ENCODE peak calls at places on chromosome 5, in eight cellular contexts. Q is iPS DF 6.9; N is caudate nucleus; H is upper lobe of left lung; R is stomach; Y is spleen; E is heart right ventricle; S is effector memory CD4-positive, alpha-beta T cell. I is an unnamed sample.

GRCh38 chr5:139783436-139783955 is 12.1 kb upstream of the PSD2 start:
- DNase-seq in Q (no peak), N (no peak), H (no peak), R (no peak), Y (no peak), E (no peak), S (no peak), I (no peak)

GRCh38 chr5:161544350-161544765 is 2.2 kb downstream of the GABRB2 start:
- DNase-seq in Q (no peak), N (peak), H (peak), R (no peak), Y (no peak), E (no peak), S (no peak), I (peak)

GRCh38 chr5:145340099-145340498 is 495.0 kb downstream of the PRELID2 start:
- DNase-seq in Q (no peak), N (no peak), H (no peak), R (no peak), Y (no peak), E (no peak), S (no peak), I (no peak)

GRCh38 chr5:150522504-150523464 is 14.9 kb downstream of the NDST1 start:
- DNase-seq in Q (no peak), N (no peak), H (peak), R (no peak), Y (no peak), E (peak), S (no peak), I (no peak)

GRCh38 chr5:115813719-115814118 is 2.7 kb downstream of the CDO1 start:
- DNase-seq in Q (no peak), N (no peak), H (no peak), R (no peak), Y (no peak), E (no peak), S (no peak), I (no peak)

GRCh38 chr5:151696470-151697061 is 9.9 kb upstream of the SPARC start:
- DNase-seq in Q (no peak), N (no peak), H (no peak), R (no peak), Y (no peak), E (peak), S (no peak), I (no peak)

GRCh38 chr5:91651704-91652103 is 268.6 kb upstream of the ARRDC3 start:
- DNase-seq in Q (no peak), N (no peak), H (peak), R (no peak), Y (no peak), E (no peak), S (no peak), I (no peak)

GRCh38 chr5:64831996-64832395 is 63.3 kb downstream of the CWC27 start:
- DNase-seq in Q (no peak), N (no peak), H (no peak), R (no peak), Y (no peak), E (no peak), S (no peak), I (no peak)

GRCh38 chr5:103973669-103974068 is 411.1 kb upstream of the NUDT12 start:
- DNase-seq in Q (no peak), N (no peak), H (no peak), R (no peak), Y (no peak), E (no peak), S (no peak), I (no peak)

GRCh38 chr5:83306572-83307241 is 164.8 kb upstream of the VCAN start:
- DNase-seq in Q (no peak), N (no peak), H (peak), R (peak), Y (peak), E (peak), S (no peak), I (no peak)

GRCh38 chr5:167511-167910 is 23.8 kb upstream of the LRRC14B start:
- DNase-seq in Q (no peak), N (no peak), H (peak), R (peak), Y (peak), E (no peak), S (no peak), I (peak)

GRCh38 chr5:81852277-81853004 is 101.5 kb upstream of the SSBP2 start:
- DNase-seq in Q (peak), N (no peak), H (peak), R (no peak), Y (peak), E (no peak), S (no peak), I (peak)
- H3K27ac ChIP-seq in Q (no peak), N (peak), H (peak), R (peak), Y (peak), E (peak), S (peak), I (peak)

GRCh38 chr5:175335691-175336090 is 108.3 kb downstream of the DRD1 start:
- DNase-seq in Q (no peak), N (no peak), H (no peak), R (no peak), Y (no peak), E (no peak), S (no peak), I (no peak)
- H3K27ac ChIP-seq in Q (no peak), N (no peak), H (no peak), R (no peak), Y (no peak), E (no peak), S (no peak), I (no peak)

DNA sequence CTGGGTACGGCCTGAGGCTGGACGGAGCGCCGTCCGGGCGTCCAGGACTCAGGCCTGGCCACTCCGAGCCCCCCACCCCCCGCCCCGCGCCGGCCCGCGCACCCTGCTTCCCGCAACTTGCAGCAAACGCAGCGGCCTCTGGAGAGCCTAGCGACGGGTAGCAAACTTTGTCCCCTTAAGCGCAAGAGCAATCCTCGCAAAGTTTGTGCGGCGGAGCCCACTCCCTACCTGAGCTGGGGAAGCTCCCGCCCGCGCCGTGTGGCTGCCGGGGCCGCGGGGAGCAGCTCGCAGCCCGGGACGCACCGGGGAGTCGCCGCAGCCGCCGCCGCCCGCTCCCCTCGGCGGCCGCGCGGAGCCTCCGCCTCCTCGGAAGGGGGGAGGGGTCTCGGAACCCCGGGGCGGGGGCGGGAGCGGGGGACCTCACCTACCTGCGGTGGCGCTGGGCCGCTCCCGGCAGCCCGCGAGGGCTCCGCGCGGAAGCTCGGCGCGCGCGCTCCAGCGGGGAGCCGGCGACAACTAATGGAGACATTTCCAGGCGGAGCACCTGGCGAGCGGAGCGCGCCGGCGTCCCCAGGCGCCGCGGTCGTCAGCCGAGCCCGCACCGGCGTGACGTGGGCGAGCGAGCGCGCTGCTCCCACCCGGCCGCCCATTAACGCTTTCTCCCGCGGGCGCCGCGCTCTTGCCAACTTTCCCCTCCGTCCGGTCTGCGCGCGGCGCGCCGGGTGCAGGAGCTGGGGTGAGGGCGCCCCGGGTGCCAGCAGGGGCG is 4.1 kb upstream of the IRX4 start:
- DNase-seq in Q (no peak), N (no peak), H (no peak), R (no peak), Y (peak), E (no peak), S (no peak), I (no peak)
- H3K27ac ChIP-seq in Q (no peak), N (no peak), H (no peak), R (no peak), Y (no peak), E (peak), S (no peak), I (no peak)

DNA sequence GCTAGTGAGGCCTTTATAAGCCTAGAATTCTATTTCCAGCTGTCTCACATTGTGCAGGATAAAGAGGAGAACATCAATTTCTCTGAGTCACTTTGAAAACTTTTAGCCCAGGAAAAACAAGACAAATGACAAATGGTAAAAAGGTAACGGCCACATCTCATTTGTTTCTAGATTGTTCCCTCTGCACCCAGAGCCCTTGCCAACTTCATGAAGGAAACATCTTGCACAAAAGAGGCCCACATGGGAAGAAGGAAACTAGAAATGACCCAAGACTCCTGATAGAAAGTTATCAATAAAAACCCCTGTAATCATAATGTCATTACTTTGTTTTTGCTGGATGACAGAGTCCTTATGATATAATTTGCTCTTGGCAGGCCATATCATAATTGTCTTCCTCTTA is 5.3 kb downstream of the DPYSL3 start:
- DNase-seq in Q (no peak), N (no peak), H (no peak), R (no peak), Y (no peak), E (no peak), S (no peak), I (no peak)
- H3K27ac ChIP-seq in Q (no peak), N (no peak), H (peak), R (no peak), Y (peak), E (no peak), S (no peak), I (no peak)

I was measured in dorsolateral prefrontal cortex.